ENCODE peak calls at places on chromosomes 4 and X, in five cellular contexts. One of them, this sample, is unnamed.

GRCh38 chr4:54661156-54661555 is 3.4 kb downstream of the KIT start:
- DNase-seq in memory B cell: no peak
- DNase-seq in NCI-H510A: no peak
- DNase-seq in EL: peak; percentile 93
- DNase-seq in right atrium auricular region: no peak
- DNase-seq in this sample: no peak

GRCh38 chr4:182212211-182212761 is 30.9 kb upstream of the TENM3 start:
- DNase-seq in EL: peak; percentile 42
- DNase-seq in NCI-H510A: peak; percentile 85
- DNase-seq in right atrium auricular region: no peak
- DNase-seq in memory B cell: no peak
- DNase-seq in this sample: no peak

GRCh38 chrX:20519826-20520225 is 253.1 kb upstream of the RPS6KA3 start:
- DNase-seq in memory B cell: no peak
- DNase-seq in right atrium auricular region: no peak
- DNase-seq in EL: no peak
- DNase-seq in NCI-H510A: no peak
- DNase-seq in this sample: no peak

GRCh38 chr4:138522366-138522765 is 280.2 kb upstream of the SLC7A11 start:
- DNase-seq in NCI-H510A: no peak
- DNase-seq in right atrium auricular region: no peak
- DNase-seq in memory B cell: no peak
- DNase-seq in EL: peak; percentile 36
- DNase-seq in this sample: no peak

GRCh38 chr4:2296621-2297601 is 35.0 kb upstream of the MXD4 start:
- DNase-seq in memory B cell: no peak
- DNase-seq in right atrium auricular region: no peak
- DNase-seq in EL: no peak
- DNase-seq in NCI-H510A: peak; percentile 62
- DNase-seq in this sample: peak; percentile 11

GRCh38 chr4:87108142-87108546 is 112.3 kb downstream of the KLHL8 start:
- DNase-seq in NCI-H510A: no peak
- DNase-seq in right atrium auricular region: no peak
- DNase-seq in EL: peak; percentile 89
- DNase-seq in memory B cell: no peak
- DNase-seq in this sample: no peak

GRCh38 chr4:171954650-171955049 is 141.4 kb downstream of the GALNTL6 start:
- DNase-seq in EL: no peak
- DNase-seq in NCI-H510A: no peak
- DNase-seq in right atrium auricular region: no peak
- DNase-seq in memory B cell: no peak
- DNase-seq in this sample: no peak

GRCh38 chr4:28709821-28710330 is 1849.2 kb downstream of the STIM2 start:
- DNase-seq in memory B cell: no peak
- DNase-seq in EL: peak; percentile 40
- DNase-seq in right atrium auricular region: no peak
- DNase-seq in NCI-H510A: no peak
- DNase-seq in this sample: no peak

GRCh38 chrX:24282381-24283121 is 31.3 kb downstream of the SUPT20HL2 start:
- DNase-seq in EL: no peak
- DNase-seq in right atrium auricular region: no peak
- DNase-seq in memory B cell: no peak
- DNase-seq in NCI-H510A: no peak
- DNase-seq in this sample: no peak

GRCh38 chr4:48683784-48684666 is 96.1 kb downstream of the FRYL start:
- DNase-seq in EL: no peak
- DNase-seq in right atrium auricular region: no peak
- DNase-seq in NCI-H510A: no peak
- DNase-seq in memory B cell: no peak
- DNase-seq in this sample: peak; percentile 10

GRCh38 chr4:123564758-123565346 is 168.3 kb downstream of the SPRY1 start:
- DNase-seq in right atrium auricular region: no peak
- DNase-seq in NCI-H510A: peak; percentile 42
- DNase-seq in EL: peak; percentile 70
- DNase-seq in memory B cell: peak; percentile 34
- DNase-seq in this sample: peak; percentile 28

GRCh38 chr4:141962486-141962885 is 326.1 kb downstream of the IL15 start:
- DNase-seq in NCI-H510A: no peak
- DNase-seq in right atrium auricular region: no peak
- DNase-seq in EL: no peak
- DNase-seq in memory B cell: no peak
- DNase-seq in this sample: no peak

GRCh38 chr4:15400911-15401671 is 26.7 kb upstream of the C1QTNF7 start:
- DNase-seq in EL: peak; percentile 93
- DNase-seq in memory B cell: no peak
- DNase-seq in NCI-H510A: no peak
- DNase-seq in right atrium auricular region: peak; percentile 72
- DNase-seq in this sample: no peak

GRCh38 chr4:52837716-52838558 is 24.2 kb upstream of the RASL11B start:
- DNase-seq in NCI-H510A: no peak
- DNase-seq in right atrium auricular region: peak; percentile 55
- DNase-seq in EL: peak; percentile 82
- DNase-seq in memory B cell: no peak
- DNase-seq in this sample: no peak

GRCh38 chrX:115322375-115322774 is 32.9 kb downstream of the LUZP4 start:
- DNase-seq in memory B cell: no peak
- DNase-seq in NCI-H510A: no peak
- DNase-seq in EL: no peak
- DNase-seq in right atrium auricular region: no peak
- DNase-seq in this sample: no peak

GRCh38 chrX:153517941-153518834 is 746 bp downstream of the ATP2B3 start:
- DNase-seq in memory B cell: no peak
- DNase-seq in right atrium auricular region: no peak
- DNase-seq in EL: no peak
- DNase-seq in NCI-H510A: no peak
- DNase-seq in this sample: no peak

GRCh38 chrX:15336023-15336413 is 695 bp upstream of the PIGA start:
- DNase-seq in memory B cell: peak; percentile 16
- DNase-seq in NCI-H510A: peak; percentile 10
- DNase-seq in right atrium auricular region: no peak
- DNase-seq in EL: peak; percentile 50
- DNase-seq in this sample: no peak

GRCh38 chr4:13917010-13917409 is 289.5 kb upstream of the BOD1L1 start:
- DNase-seq in NCI-H510A: no peak
- DNase-seq in memory B cell: no peak
- DNase-seq in EL: peak; percentile 76
- DNase-seq in right atrium auricular region: no peak
- DNase-seq in this sample: no peak

GRCh38 chr4:105306158-105306781 is 159.6 kb downstream of the TET2 start:
- DNase-seq in memory B cell: no peak
- DNase-seq in NCI-H510A: no peak
- DNase-seq in right atrium auricular region: no peak
- DNase-seq in EL: peak; percentile 8
- DNase-seq in this sample: peak; percentile 20

GRCh38 chrX:42246814-42247213 is 323.5 kb upstream of the CASK start:
- DNase-seq in memory B cell: no peak
- DNase-seq in right atrium auricular region: no peak
- DNase-seq in EL: no peak
- DNase-seq in NCI-H510A: no peak
- DNase-seq in this sample: no peak

GRCh38 chrX:15973941-15974340 is 119.3 kb upstream of the AP1S2 start:
- DNase-seq in memory B cell: no peak
- DNase-seq in NCI-H510A: no peak
- DNase-seq in EL: no peak
- DNase-seq in right atrium auricular region: no peak
- DNase-seq in this sample: no peak

GRCh38 chr4:56668267-56668666 is 12.8 kb downstream of the HOPX start:
- DNase-seq in EL: no peak
- DNase-seq in memory B cell: no peak
- DNase-seq in right atrium auricular region: no peak
- DNase-seq in NCI-H510A: no peak
- DNase-seq in this sample: no peak

GRCh38 chrX:118254611-118255010 is 91.3 kb upstream of the WDR44 start:
- DNase-seq in right atrium auricular region: peak; percentile 74
- DNase-seq in memory B cell: peak; percentile 35
- DNase-seq in NCI-H510A: no peak
- DNase-seq in EL: peak; percentile 29
- DNase-seq in this sample: peak; percentile 12

GRCh38 chrX:31590581-31591113 is 518.8 kb upstream of the FTHL17 start:
- DNase-seq in EL: peak; percentile 59
- DNase-seq in memory B cell: no peak
- DNase-seq in NCI-H510A: no peak
- DNase-seq in right atrium auricular region: no peak
- DNase-seq in this sample: no peak

GRCh38 chr4:140703463-140703862 is 52.7 kb downstream of the TBC1D9 start:
- DNase-seq in memory B cell: no peak
- DNase-seq in EL: peak; percentile 10
- DNase-seq in NCI-H510A: no peak
- DNase-seq in right atrium auricular region: no peak
- DNase-seq in this sample: no peak

GRCh38 chrX:69323786-69324720 is 158.8 kb upstream of the PJA1 start:
- DNase-seq in right atrium auricular region: no peak
- DNase-seq in NCI-H510A: no peak
- DNase-seq in memory B cell: no peak
- DNase-seq in EL: no peak
- DNase-seq in this sample: no peak

This sample was measured in GM12892.